ENCODE peak calls at places on chromosome 2, in ten cellular contexts. L is body of pancreas, B is heart left ventricle, E is IMR-90, Y is sigmoid colon, S is A549, I is right lobe of liver, A is tibial nerve, O is H1, P is HCT116. C is an unnamed sample.

GRCh38 chr2:60549250-60550150 is 4.0 kb downstream of the BCL11A start:
- DNase-seq in L (peak), B (peak), E (no peak), Y (peak), S (no peak), I (peak), A (no peak), O (no peak), P (no peak), C (peak)

GRCh38 chr2:239763433-239764097 is 261.6 kb downstream of the NDUFA10 start:
- DNase-seq in L (no peak), B (no peak), E (no peak), Y (peak), S (no peak), I (no peak), A (no peak), O (no peak), P (no peak), C (peak)

GRCh38 chr2:37656512-37657423 is 14.7 kb downstream of the CDC42EP3 start:
- DNase-seq in L (no peak), B (no peak), E (no peak), Y (no peak), S (no peak), I (no peak), A (no peak), O (peak), P (no peak), C (no peak)

GRCh38 chr2:138170495-138170894 is 206.2 kb downstream of the HNMT start:
- DNase-seq in L (no peak), B (no peak), E (no peak), Y (no peak), S (no peak), I (no peak), A (no peak), O (no peak), P (no peak), C (no peak)

GRCh38 chr2:56613254-56613653 is 429.5 kb downstream of the CCDC85A start:
- DNase-seq in L (no peak), B (no peak), E (no peak), Y (no peak), S (no peak), I (no peak), A (no peak), O (no peak), P (no peak), C (no peak)

GRCh38 chr2:172089633-172090032 is 4.3 kb downstream of the DLX1 start:
- DNase-seq in L (no peak), B (no peak), E (no peak), Y (no peak), S (no peak), I (no peak), A (no peak), O (no peak), P (no peak), C (no peak)

GRCh38 chr2:217897816-217898806 is 104.7 kb downstream of the TNS1 start:
- DNase-seq in L (peak), B (no peak), E (no peak), Y (peak), S (no peak), I (peak), A (no peak), O (no peak), P (no peak), C (peak)

GRCh38 chr2:23632386-23632785 is 247.4 kb downstream of the KLHL29 start:
- DNase-seq in L (no peak), B (peak), E (no peak), Y (no peak), S (no peak), I (no peak), A (no peak), O (no peak), P (no peak), C (no peak)

GRCh38 chr2:218963597-218963996 is 4.1 kb downstream of the CDK5R2 start:
- DNase-seq in L (no peak), B (no peak), E (no peak), Y (no peak), S (no peak), I (no peak), A (no peak), O (no peak), P (no peak), C (no peak)

GRCh38 chr2:102698369-102699111 is 63.3 kb upstream of the TMEM182 start:
- DNase-seq in L (no peak), B (no peak), E (no peak), Y (no peak), S (no peak), I (peak), A (no peak), O (no peak), P (no peak), C (no peak)

GRCh38 chr2:48566582-48566981 is 36.6 kb downstream of the STON1 start:
- DNase-seq in L (peak), B (no peak), E (peak), Y (no peak), S (peak), I (no peak), A (no peak), O (no peak), P (no peak), C (no peak)

GRCh38 chr2:8454797-8455196 is 227.1 kb upstream of the ID2 start:
- DNase-seq in L (no peak), B (peak), E (no peak), Y (peak), S (no peak), I (no peak), A (no peak), O (no peak), P (no peak), C (no peak)

GRCh38 chr2:85853499-85854165 is 35.2 kb downstream of the ST3GAL5 start:
- DNase-seq in L (no peak), B (no peak), E (no peak), Y (no peak), S (no peak), I (no peak), A (no peak), O (no peak), P (no peak), C (no peak)

GRCh38 chr2:216502776-216503629 is 4.4 kb downstream of the RPL37A start:
- DNase-seq in L (no peak), B (no peak), E (no peak), Y (no peak), S (no peak), I (no peak), A (no peak), O (no peak), P (no peak), C (no peak)
- TF ChIP-seq POLR2A in L (peak), B (no peak), E (no peak), Y (no peak), S (no peak), I (no peak), A (no peak), O (peak), P (no peak), C (no peak)

GRCh38 chr2:68764781-68765385 is 30.3 kb downstream of the ARHGAP25 start:
- DNase-seq in L (no peak), B (no peak), E (peak), Y (no peak), S (no peak), I (no peak), A (no peak), O (no peak), P (no peak), C (no peak)
- H3K27ac ChIP-seq in L (no peak), B (peak), E (peak), Y (no peak), S (no peak), I (no peak), A (no peak), O (no peak), P (no peak), C (no peak)

GRCh38 chr2:231671617-231672350 is 36.5 kb upstream of the PTMA start:
- DNase-seq in L (no peak), B (no peak), E (no peak), Y (no peak), S (no peak), I (no peak), A (no peak), O (no peak), P (no peak), C (no peak)
- TF ChIP-seq POLR2A in L (no peak), B (no peak), E (no peak), Y (no peak), S (no peak), I (no peak), A (no peak), O (no peak), P (no peak), C (no peak)

DNA sequence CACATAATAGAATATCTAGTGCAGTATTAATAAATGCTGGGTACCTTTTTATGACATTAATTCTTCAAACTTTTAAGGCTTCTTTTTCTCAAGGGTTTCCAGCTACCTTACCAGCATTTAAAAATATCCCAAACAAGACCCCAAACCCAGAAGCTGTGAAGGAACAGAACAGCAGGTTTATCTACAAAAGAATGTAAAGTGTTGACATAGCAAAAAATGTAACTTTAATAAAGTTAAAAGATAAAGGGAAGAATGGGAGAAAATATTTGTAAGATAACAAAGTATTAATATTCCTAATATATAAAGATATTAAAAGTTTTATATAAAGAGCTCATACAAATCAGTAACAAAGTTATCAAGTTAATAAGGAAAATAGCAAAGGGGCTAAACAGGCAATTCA is 81.2 kb upstream of the SPTBN1 start:
- DNase-seq in L (no peak), B (no peak), E (no peak), Y (no peak), S (no peak), I (no peak), A (no peak), O (no peak), P (no peak), C (no peak)
- H3K27ac ChIP-seq in L (no peak), B (no peak), E (no peak), Y (no peak), S (no peak), I (no peak), A (peak), O (no peak), P (no peak), C (no peak)

GRCh38 chr2:107743274-107743673 is 83.4 kb upstream of the RGPD4 start:
- DNase-seq in L (no peak), B (no peak), E (no peak), Y (no peak), S (no peak), I (no peak), A (no peak), O (no peak), P (no peak), C (no peak)
- TF ChIP-seq POLR2A in L (no peak), B (no peak), E (no peak), Y (no peak), S (no peak), I (no peak), A (no peak), O (no peak), P (no peak), C (no peak)

DNA sequence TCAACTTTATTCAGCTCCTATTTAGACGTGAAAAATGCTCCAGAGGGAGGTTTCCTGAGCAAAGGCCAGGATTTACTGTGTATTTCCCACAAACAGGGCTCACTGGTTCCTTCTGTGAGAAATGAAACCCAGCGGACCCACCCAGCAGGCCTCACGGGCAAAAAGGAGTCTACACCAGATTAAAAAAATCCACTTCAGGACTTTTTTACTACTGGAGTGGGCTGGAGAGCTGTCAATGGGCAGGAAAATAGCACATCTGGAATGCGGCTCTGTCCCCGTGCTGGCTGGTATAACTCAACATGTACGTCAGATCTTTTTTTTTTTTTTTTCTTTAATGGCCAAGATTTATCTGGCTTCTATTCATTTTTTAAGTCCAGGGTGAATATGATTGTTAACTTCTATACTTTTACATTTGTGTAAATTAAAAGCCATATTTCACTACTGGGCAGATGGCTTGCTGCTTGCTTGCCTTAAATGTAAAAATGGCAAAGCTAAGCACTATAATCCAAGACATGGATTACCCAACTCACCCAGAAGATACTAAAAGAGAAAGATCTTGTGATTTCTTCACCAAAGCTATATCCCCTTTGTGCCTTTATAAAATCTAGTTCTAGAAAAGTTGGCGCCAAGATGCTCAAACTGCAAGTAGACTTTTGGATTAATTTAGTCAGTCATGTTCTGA is 48.9 kb upstream of the PKDCC start:
- DNase-seq in L (no peak), B (no peak), E (no peak), Y (no peak), S (no peak), I (no peak), A (no peak), O (no peak), P (no peak), C (no peak)
- H3K27ac ChIP-seq in L (no peak), B (peak), E (no peak), Y (no peak), S (no peak), I (peak), A (peak), O (no peak), P (no peak), C (peak)

GRCh38 chr2:84628486-84628885 is 112.2 kb downstream of the DNAH6 start:
- DNase-seq in L (no peak), B (no peak), E (no peak), Y (no peak), S (no peak), I (no peak), A (no peak), O (no peak), P (no peak), C (no peak)
- TF ChIP-seq POLR2A in L (no peak), B (no peak), E (no peak), Y (no peak), S (no peak), I (no peak), A (no peak), O (no peak), P (no peak), C (no peak)

DNA sequence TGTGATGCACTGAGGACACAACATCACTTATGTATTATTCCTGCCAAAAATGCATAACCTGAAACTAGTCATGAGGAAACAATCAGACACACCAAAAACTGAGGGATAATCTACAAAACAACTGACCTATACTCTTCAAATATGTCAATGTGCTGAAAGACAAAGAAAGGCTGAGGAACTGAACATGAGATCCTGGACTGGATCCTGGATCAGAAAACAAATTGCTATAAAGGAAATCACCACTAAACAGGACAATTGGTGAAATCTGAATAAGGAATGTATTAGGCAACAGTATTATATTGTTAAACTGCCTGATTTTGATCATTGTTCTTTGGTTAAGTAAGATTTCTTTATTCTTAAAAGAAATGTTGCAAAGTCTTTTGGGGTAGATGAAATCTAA is 28.8 kb downstream of the CUL3 start:
- DNase-seq in L (no peak), B (no peak), E (no peak), Y (no peak), S (no peak), I (no peak), A (no peak), O (no peak), P (no peak), C (no peak)
- H3K27ac ChIP-seq in L (no peak), B (no peak), E (no peak), Y (no peak), S (no peak), I (no peak), A (no peak), O (no peak), P (no peak), C (no peak)

DNA sequence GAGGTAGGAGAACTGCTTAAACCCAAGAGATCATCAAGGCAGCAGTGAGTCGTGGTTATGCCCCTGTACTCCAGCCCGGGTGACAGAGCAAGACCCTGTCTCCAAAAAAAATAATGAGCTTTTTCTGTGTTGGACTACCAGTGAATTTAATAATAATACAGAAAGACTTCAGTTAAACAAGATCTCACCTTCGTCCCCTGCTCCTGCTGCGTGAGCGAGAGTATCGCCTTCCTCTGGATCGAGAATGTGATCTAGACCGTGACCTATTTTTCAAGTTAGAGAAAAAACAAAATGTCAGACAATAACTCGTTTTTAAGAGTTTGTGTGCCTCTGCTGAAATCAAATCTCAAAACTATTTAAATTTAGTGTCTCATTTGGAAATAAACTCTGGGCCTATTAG is 2.8 kb downstream of the SRSF7 start:
- DNase-seq in L (no peak), B (no peak), E (no peak), Y (no peak), S (no peak), I (no peak), A (no peak), O (no peak), P (no peak), C (no peak)
- TF ChIP-seq POLR2A in L (no peak), B (no peak), E (no peak), Y (no peak), S (no peak), I (no peak), A (no peak), O (no peak), P (no peak), C (no peak)

DNA sequence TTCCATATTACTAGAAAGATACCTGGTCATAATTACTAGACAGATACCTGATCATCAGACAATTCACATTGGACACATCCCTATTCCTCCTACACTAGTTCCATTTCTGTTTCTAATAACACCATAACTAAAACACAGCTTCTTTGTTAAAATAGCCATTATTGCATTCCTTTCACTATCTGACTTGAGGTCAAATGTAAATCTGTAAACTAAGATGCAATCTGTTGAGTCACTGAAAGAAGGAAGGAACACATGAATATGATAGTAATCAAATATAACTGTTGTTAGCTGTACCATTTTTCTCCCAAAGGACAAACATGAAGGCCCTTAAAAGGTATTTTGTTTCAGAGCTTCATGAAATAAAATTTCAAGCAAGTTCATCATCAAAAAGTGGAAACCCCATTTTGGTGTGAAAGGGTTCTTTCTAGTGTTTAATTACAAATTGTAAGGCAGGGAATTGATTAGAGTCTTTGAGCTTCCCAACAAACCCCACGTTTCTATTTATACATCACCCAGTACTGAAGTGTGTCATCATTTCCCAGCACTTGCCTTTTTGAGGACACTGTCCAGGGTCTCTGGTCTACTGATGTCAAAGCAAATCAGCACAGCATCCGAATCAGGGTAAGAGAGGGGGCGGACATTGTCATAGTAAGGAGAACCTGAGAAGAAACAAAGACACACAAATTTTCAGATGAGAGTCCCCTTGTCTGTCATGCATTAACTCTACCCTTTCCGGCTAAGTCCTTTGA is 13.0 kb downstream of the RND3 start:
- DNase-seq in L (no peak), B (no peak), E (peak), Y (no peak), S (no peak), I (no peak), A (no peak), O (no peak), P (no peak), C (no peak)
- H3K27ac ChIP-seq in L (no peak), B (no peak), E (peak), Y (peak), S (peak), I (no peak), A (peak), O (no peak), P (no peak), C (no peak)